ENCODE peak calls at places on chromosomes 13 and 19, in six cellular contexts. L is fibroblast of the aortic adventitia, Z is A549, I is osteoblast, S is epithelial cell of esophagus, P is tibial artery. A is an unnamed sample.

GRCh38 chr19:1324792-1325567 is 39.3 kb downstream of the EFNA2 start:
- DNase-seq in L (peak), Z (peak), I (peak), S (peak), P (no peak), A (peak)

GRCh38 chr13:32476021-32476731 is 48.2 kb upstream of the N4BP2L1 start:
- DNase-seq in L (no peak), Z (no peak), I (no peak), S (peak), P (no peak), A (no peak)

GRCh38 chr19:5109560-5109959 is 140.6 kb downstream of the KDM4B start:
- DNase-seq in L (no peak), Z (no peak), I (no peak), S (no peak), P (no peak), A (no peak)

GRCh38 chr19:16273005-16273404 is 51.6 kb upstream of the KLF2 start:
- DNase-seq in L (peak), Z (no peak), I (no peak), S (no peak), P (no peak), A (no peak)

GRCh38 chr13:74135306-74136088 is 1.3 kb upstream of the KLF12 start:
- DNase-seq in L (peak), Z (peak), I (peak), S (peak), P (peak), A (peak)

GRCh38 chr13:22960827-22961226 is 220.0 kb upstream of the SGCG start:
- DNase-seq in L (no peak), Z (no peak), I (no peak), S (no peak), P (peak), A (no peak)

GRCh38 chr19:1763648-1764292 is 10.5 kb downstream of the ONECUT3 start:
- DNase-seq in L (no peak), Z (no peak), I (no peak), S (no peak), P (no peak), A (no peak)

GRCh38 chr13:100880166-100880565 is 205.6 kb upstream of the TMTC4 start:
- DNase-seq in L (no peak), Z (no peak), I (no peak), S (no peak), P (no peak), A (no peak)

GRCh38 chr19:45455707-45456499 is 11.9 kb upstream of the FOSB start:
- DNase-seq in L (peak), Z (peak), I (peak), S (peak), P (peak), A (peak)

GRCh38 chr13:106318941-106319411 is 216.5 kb downstream of the EFNB2 start:
- DNase-seq in L (peak), Z (peak), I (peak), S (peak), P (no peak), A (peak)

GRCh38 chr19:4456566-4456842 is 1.1 kb downstream of the UBXN6 start:
- DNase-seq in L (peak), Z (no peak), I (peak), S (peak), P (no peak), A (peak)

GRCh38 chr13:40087021-40088002 is 431.9 kb downstream of the COG6 start:
- DNase-seq in L (no peak), Z (no peak), I (no peak), S (peak), P (no peak), A (no peak)

GRCh38 chr13:34257980-34258379 is 440.0 kb downstream of the RFC3 start:
- DNase-seq in L (no peak), Z (no peak), I (no peak), S (no peak), P (no peak), A (no peak)

GRCh38 chr13:84961023-84961422 is 838.2 kb downstream of the SLITRK6 start:
- DNase-seq in L (no peak), Z (no peak), I (no peak), S (no peak), P (no peak), A (no peak)

GRCh38 chr19:11414544-11414943 is 4.6 kb downstream of the RGL3 start:
- DNase-seq in L (no peak), Z (no peak), I (peak), S (no peak), P (no peak), A (no peak)

GRCh38 chr13:33262069-33262487 is 23.5 kb downstream of the STARD13 start:
- DNase-seq in L (peak), Z (peak), I (no peak), S (peak), P (no peak), A (no peak)

GRCh38 chr19:16702123-16702522 is 17.5 kb upstream of the NWD1 start:
- DNase-seq in L (peak), Z (no peak), I (no peak), S (peak), P (no peak), A (peak)

GRCh38 chr19:17765069-17765618 is 13.9 kb downstream of the FCHO1 start:
- DNase-seq in L (no peak), Z (peak), I (peak), S (peak), P (peak), A (no peak)

GRCh38 chr19:33293255-33294057 is 8.9 kb downstream of the CEBPA start:
- DNase-seq in L (peak), Z (peak), I (peak), S (peak), P (no peak), A (peak)

GRCh38 chr13:32938907-32939306 is 77.3 kb upstream of the KL start:
- DNase-seq in L (peak), Z (no peak), I (no peak), S (peak), P (no peak), A (peak)

GRCh38 chr13:109776575-109776974 is 9.8 kb downstream of the IRS2 start:
- DNase-seq in L (no peak), Z (no peak), I (no peak), S (no peak), P (no peak), A (no peak)

GRCh38 chr19:47284324-47284899 is 9.7 kb downstream of the INAFM1 start:
- DNase-seq in L (peak), Z (peak), I (peak), S (peak), P (no peak), A (peak)

GRCh38 chr19:51566489-51567100 is 4.5 kb upstream of the ZNF175 start:
- DNase-seq in L (no peak), Z (no peak), I (no peak), S (no peak), P (no peak), A (no peak)

GRCh38 chr13:99307648-99308339 is 595 bp upstream of the GPR183 start:
- DNase-seq in L (peak), Z (no peak), I (peak), S (peak), P (peak), A (peak)

GRCh38 chr19:45878043-45878794 is 7.7 kb downstream of the IRF2BP1 start:
- DNase-seq in L (no peak), Z (no peak), I (peak), S (no peak), P (no peak), A (no peak)

GRCh38 chr13:105990256-105990958 is 545.1 kb downstream of the EFNB2 start:
- DNase-seq in L (no peak), Z (no peak), I (peak), S (peak), P (no peak), A (peak)

GRCh38 chr19:50416034-50416814 is 2.5 kb upstream of the SPIB start:
- DNase-seq in L (no peak), Z (no peak), I (no peak), S (no peak), P (no peak), A (no peak)

GRCh38 chr13:38602261-38602660 is 84.6 kb upstream of the FREM2 start:
- DNase-seq in L (no peak), Z (no peak), I (no peak), S (peak), P (no peak), A (peak)

GRCh38 chr19:13171146-13171545 is 20.9 kb downstream of the IER2 start:
- DNase-seq in L (no peak), Z (no peak), I (no peak), S (peak), P (no peak), A (no peak)

GRCh38 chr19:13172335-13173128 is 22.3 kb downstream of the IER2 start:
- DNase-seq in L (peak), Z (peak), I (peak), S (peak), P (peak), A (peak)

GRCh38 chr19:13176345-13176744 is 26.1 kb downstream of the IER2 start:
- DNase-seq in L (no peak), Z (no peak), I (peak), S (no peak), P (no peak), A (no peak)

GRCh38 chr19:13169769-13170168 is 19.6 kb downstream of the IER2 start:
- DNase-seq in L (peak), Z (peak), I (peak), S (peak), P (no peak), A (no peak)

GRCh38 chr19:13173129-13173737 is 23.0 kb downstream of the IER2 start:
- DNase-seq in L (no peak), Z (no peak), I (peak), S (no peak), P (no peak), A (no peak)
- H3K4me3 ChIP-seq in L (no peak), Z (no peak), I (no peak), S (no peak), P (no peak), A (no peak)

GRCh38 chr13:26186141-26186870 is 35.8 kb downstream of the RNF6 start:
- DNase-seq in L (peak), Z (peak), I (peak), S (peak), P (peak), A (peak)
- TF ChIP-seq CTCF in L (peak), Z (peak), I (peak), S (peak), P (peak), A (peak)

DNA sequence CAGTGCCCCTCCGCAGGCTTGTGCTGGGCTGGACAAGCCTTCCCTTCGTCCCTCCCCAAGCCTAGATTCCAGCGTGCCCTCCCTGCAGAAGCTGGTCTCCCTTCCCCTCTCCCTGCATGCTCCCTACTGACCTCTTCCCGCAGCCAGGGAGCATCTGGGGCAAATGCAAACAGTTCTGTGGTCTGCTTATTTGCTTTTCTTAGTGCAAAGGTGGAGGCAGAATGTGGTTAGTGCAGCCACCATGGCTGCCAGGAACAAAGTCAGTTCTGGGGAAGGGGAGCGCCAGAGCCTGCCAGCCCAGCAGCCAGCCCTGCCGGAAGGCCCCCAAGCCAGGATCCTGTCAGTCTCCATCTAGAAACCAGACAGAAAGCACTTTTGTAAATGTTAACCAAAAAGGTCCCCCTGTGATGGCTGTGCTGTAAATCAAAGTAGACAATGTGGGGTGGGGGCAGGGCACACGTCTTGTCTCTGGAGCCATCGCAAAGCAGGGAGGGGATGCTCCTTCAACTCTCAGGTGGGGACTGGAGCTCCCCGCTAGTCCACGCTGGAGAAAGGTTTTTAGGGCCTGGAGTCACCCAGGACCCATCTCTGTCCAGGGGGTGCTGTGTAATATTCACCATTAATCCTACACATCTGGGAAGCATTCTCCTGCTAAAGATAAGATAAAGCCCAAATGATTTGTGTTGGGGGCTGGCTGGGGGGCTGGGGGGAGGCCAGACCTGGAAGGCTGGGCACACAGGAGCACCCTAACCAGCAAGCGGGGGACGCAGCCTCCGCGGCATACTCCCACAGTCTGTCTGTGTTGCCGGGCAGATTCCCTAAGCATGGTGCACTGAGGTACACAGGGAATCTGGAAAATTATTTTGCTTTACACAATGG is 30.9 kb downstream of the SERP2 start:
- DNase-seq in L (no peak), Z (no peak), I (no peak), S (no peak), P (no peak), A (no peak)
- H3K4me3 ChIP-seq in L (no peak), Z (no peak), I (no peak), S (no peak), P (no peak), A (no peak)

GRCh38 chr19:55642153-55643002 is 1.1 kb upstream of the ZNF581 start:
- DNase-seq in L (peak), Z (no peak), I (peak), S (peak), P (no peak), A (no peak)

GRCh38 chr19:55640577-55641375 is at the start of gene ZNF580:
- DNase-seq in L (peak), Z (peak), I (peak), S (peak), P (peak), A (peak)

GRCh38 chr19:55641376-55642152 is 762 bp downstream of the ZNF580 start:
- DNase-seq in L (peak), Z (peak), I (peak), S (peak), P (no peak), A (peak)

GRCh38 chr19:55638864-55639359 is 1.9 kb upstream of the ZNF580 start:
- DNase-seq in L (no peak), Z (peak), I (peak), S (peak), P (no peak), A (peak)

DNA sequence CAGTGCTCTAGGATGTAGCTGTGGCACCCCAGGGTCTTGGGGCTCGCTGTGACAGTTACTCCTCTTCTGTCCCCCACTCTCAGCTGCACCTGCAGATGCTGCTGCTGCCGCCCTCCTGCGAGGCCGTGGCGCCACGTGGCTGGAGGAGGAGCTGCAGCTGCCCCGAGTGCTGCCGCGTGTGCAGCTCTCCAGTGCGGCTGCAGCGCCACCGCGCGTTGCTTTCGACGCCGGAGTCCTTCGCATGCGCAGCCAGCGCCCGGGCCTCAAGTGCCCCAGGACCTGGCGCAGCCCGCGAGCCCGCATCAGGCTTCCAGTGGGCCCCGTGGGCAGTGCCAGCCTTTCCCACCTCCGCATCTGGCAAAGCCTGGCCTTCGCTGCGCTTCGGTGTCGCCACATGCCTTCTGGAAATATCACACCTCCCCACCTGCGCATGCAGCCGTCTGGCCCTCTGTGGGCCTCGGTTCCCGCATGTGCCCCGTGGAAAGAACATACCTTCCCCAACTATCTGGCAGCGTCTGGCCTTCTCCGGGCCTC is 692 bp upstream of the ZNF580 start:
- DNase-seq in L (peak), Z (no peak), I (peak), S (peak), P (peak), A (peak)
- TF ChIP-seq CTCF in L (peak), Z (no peak), I (peak), S (peak), P (peak), A (peak)

GRCh38 chr13:18996627-18997051 is 185.0 kb downstream of the TUBA3C start:
- DNase-seq in L (no peak), Z (no peak), I (no peak), S (no peak), P (no peak), A (no peak)
- H3K4me3 ChIP-seq in L (no peak), Z (no peak), I (no peak), S (no peak), P (no peak), A (no peak)

GRCh38 chr19:14089412-14089661 is 1.2 kb downstream of the SAMD1 start:
- DNase-seq in L (peak), Z (no peak), I (no peak), S (no peak), P (no peak), A (peak)
- TF ChIP-seq CTCF in L (peak), Z (no peak), I (no peak), S (peak), P (no peak), A (no peak)